ENCODE peak calls at places on chromosomes 6 and 20, in four cellular contexts. One of them, this sample, is unnamed.

GRCh38 chr6:131629656-131630055 is 1.6 kb upstream of the MED23 start:
- DNase-seq in OCI-LY7: no peak
- DNase-seq in GM23338: no peak
- DNase-seq in fibroblast of lung: no peak
- DNase-seq in this sample: no peak

GRCh38 chr20:24959591-24960301 is 10.7 kb downstream of the CST7 start:
- DNase-seq in OCI-LY7: no peak
- DNase-seq in GM23338: no peak
- DNase-seq in fibroblast of lung: no peak
- DNase-seq in this sample: no peak

GRCh38 chr6:48978016-48978415 is 485.0 kb downstream of the MMUT start:
- DNase-seq in OCI-LY7: no peak
- DNase-seq in GM23338: no peak
- DNase-seq in fibroblast of lung: peak
- DNase-seq in this sample: peak

GRCh38 chr6:39889229-39889628 is 45.0 kb downstream of the MOCS1 start:
- DNase-seq in OCI-LY7: no peak
- DNase-seq in GM23338: no peak
- DNase-seq in fibroblast of lung: no peak
- DNase-seq in this sample: no peak

GRCh38 chr20:22684763-22685443 is 100.5 kb upstream of the FOXA2 start:
- DNase-seq in OCI-LY7: no peak
- DNase-seq in GM23338: peak
- DNase-seq in fibroblast of lung: no peak
- DNase-seq in this sample: no peak

GRCh38 chr6:32074996-32075532 is 34.1 kb downstream of the TNXB start:
- DNase-seq in OCI-LY7: no peak
- DNase-seq in GM23338: no peak
- DNase-seq in fibroblast of lung: no peak
- DNase-seq in this sample: peak

GRCh38 chr6:109236140-109237081 is 141.1 kb downstream of the CEP57L1 start:
- DNase-seq in OCI-LY7: peak
- DNase-seq in GM23338: peak
- DNase-seq in fibroblast of lung: no peak
- DNase-seq in this sample: no peak

GRCh38 chr6:117677553-117678131 is 2.4 kb downstream of the NUS1 start:
- DNase-seq in OCI-LY7: no peak
- DNase-seq in GM23338: no peak
- DNase-seq in fibroblast of lung: peak
- DNase-seq in this sample: peak

GRCh38 chr6:10138917-10139316 is 276.0 kb downstream of the TFAP2A start:
- DNase-seq in OCI-LY7: no peak
- DNase-seq in GM23338: no peak
- DNase-seq in fibroblast of lung: no peak
- DNase-seq in this sample: peak

GRCh38 chr20:11379257-11380011 is 538.3 kb upstream of the BTBD3 start:
- DNase-seq in OCI-LY7: no peak
- DNase-seq in GM23338: peak
- DNase-seq in fibroblast of lung: no peak
- DNase-seq in this sample: no peak

GRCh38 chr6:127030111-127030510 is 88.4 kb upstream of the RSPO3 start:
- DNase-seq in OCI-LY7: no peak
- DNase-seq in GM23338: no peak
- DNase-seq in fibroblast of lung: no peak
- DNase-seq in this sample: no peak

GRCh38 chr6:156883497-156884252 is 106.5 kb downstream of the ARID1B start:
- DNase-seq in OCI-LY7: peak
- DNase-seq in GM23338: peak
- DNase-seq in fibroblast of lung: peak
- DNase-seq in this sample: peak

GRCh38 chr6:101539510-101540245 is 146.2 kb downstream of the GRIK2 start:
- DNase-seq in OCI-LY7: no peak
- DNase-seq in GM23338: no peak
- DNase-seq in fibroblast of lung: peak
- DNase-seq in this sample: peak

GRCh38 chr20:61801857-61802442 is 263.7 kb downstream of the TAF4 start:
- DNase-seq in OCI-LY7: no peak
- DNase-seq in GM23338: no peak
- DNase-seq in fibroblast of lung: no peak
- DNase-seq in this sample: no peak

GRCh38 chr20:61803903-61804804 is 261.5 kb downstream of the TAF4 start:
- DNase-seq in OCI-LY7: no peak
- DNase-seq in GM23338: no peak
- DNase-seq in fibroblast of lung: no peak
- DNase-seq in this sample: peak

GRCh38 chr20:61802721-61803311 is 262.9 kb downstream of the TAF4 start:
- DNase-seq in OCI-LY7: no peak
- DNase-seq in GM23338: no peak
- DNase-seq in fibroblast of lung: no peak
- DNase-seq in this sample: no peak

GRCh38 chr20:61804896-61805295 is 260.8 kb downstream of the TAF4 start:
- DNase-seq in OCI-LY7: no peak
- DNase-seq in GM23338: no peak
- DNase-seq in fibroblast of lung: no peak
- DNase-seq in this sample: no peak

GRCh38 chr20:61803416-61803902 is 262.2 kb downstream of the TAF4 start:
- DNase-seq in OCI-LY7: no peak
- DNase-seq in GM23338: no peak
- DNase-seq in fibroblast of lung: peak
- DNase-seq in this sample: no peak
- H2AFZ ChIP-seq in OCI-LY7: no peak
- H2AFZ ChIP-seq in GM23338: no peak
- H2AFZ ChIP-seq in fibroblast of lung: no peak
- H2AFZ ChIP-seq in this sample: peak

GRCh38 chr20:13659288-13659687 is 20.6 kb upstream of the TASP1 start:
- DNase-seq in OCI-LY7: peak
- DNase-seq in GM23338: no peak
- DNase-seq in fibroblast of lung: no peak
- DNase-seq in this sample: no peak
- H2AFZ ChIP-seq in OCI-LY7: no peak
- H2AFZ ChIP-seq in GM23338: peak
- H2AFZ ChIP-seq in fibroblast of lung: no peak
- H2AFZ ChIP-seq in this sample: no peak

DNA sequence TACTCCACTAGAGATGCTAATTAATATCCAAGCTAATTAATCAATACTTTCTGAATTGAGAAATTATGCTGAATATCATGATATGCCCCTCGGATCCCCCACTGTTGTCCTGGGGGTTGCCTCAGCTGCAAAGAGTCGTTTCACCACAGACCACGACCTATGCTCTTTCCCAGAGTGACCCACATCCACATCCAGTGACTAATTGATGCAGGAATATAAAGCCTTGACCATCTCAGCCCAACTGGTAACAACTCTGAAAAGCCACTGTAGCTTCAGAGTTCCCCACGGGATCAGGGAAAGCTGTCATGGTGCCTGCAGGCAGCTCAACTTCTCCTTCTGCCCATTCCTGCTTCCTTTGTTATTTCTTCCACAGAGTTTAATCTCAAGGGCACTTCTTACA is 116.9 kb downstream of the RWDD2A start:
- DNase-seq in OCI-LY7: no peak
- DNase-seq in GM23338: no peak
- DNase-seq in fibroblast of lung: no peak
- DNase-seq in this sample: peak
- H2AFZ ChIP-seq in OCI-LY7: no peak
- H2AFZ ChIP-seq in GM23338: no peak
- H2AFZ ChIP-seq in fibroblast of lung: no peak
- H2AFZ ChIP-seq in this sample: no peak

DNA sequence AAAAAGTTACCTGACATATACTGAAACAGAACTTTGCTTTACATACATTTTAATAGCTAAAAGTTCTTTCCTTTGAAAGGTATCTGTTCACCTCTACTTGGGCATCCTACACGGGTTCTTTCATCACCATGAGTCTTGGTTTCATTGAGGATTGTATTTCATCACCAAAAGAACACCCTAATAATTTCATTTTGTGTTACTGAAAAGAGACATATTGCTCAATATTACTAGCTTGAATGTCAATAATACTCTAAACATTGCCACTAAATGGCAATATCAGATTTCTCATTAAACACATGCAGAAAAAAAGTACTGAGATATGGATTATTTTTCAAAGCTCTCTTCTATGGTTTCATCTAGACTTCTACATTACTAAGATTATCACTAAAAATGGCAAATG is 30.8 kb downstream of the MAN1A1 start:
- DNase-seq in OCI-LY7: no peak
- DNase-seq in GM23338: no peak
- DNase-seq in fibroblast of lung: peak
- DNase-seq in this sample: no peak
- H2AFZ ChIP-seq in OCI-LY7: no peak
- H2AFZ ChIP-seq in GM23338: no peak
- H2AFZ ChIP-seq in fibroblast of lung: no peak
- H2AFZ ChIP-seq in this sample: no peak

DNA sequence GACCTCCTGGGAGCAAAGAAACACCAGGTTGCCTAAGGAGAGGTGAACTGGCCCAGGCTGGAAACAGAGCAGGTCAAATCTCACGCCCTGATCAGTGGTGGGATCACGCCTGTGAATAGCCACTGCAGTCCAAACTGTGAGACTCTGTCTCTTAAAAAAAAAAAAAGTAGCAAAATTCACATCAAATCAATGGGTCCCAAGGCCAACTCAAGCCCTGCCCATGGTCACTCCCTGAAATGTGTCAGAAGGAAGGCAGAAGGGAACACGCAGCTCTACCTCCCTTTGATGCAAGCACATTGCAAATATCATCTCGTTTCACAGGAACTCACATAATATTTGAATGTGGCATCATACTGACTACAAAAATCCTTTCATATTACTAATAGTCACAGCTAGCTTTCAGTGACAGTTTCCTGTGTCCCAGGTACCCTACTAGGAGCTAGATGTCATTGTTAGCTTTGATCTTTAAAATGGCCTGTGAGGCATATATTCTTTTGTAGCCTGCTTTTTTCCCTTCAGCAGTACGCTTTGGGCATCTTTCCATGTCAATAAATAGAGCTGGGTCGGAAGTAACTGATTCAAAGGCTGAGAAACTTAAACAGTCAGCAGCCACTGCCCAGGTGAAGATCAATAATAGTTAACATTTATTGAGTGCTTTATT is 14.4 kb upstream of the TTPAL start:
- DNase-seq in OCI-LY7: no peak
- DNase-seq in GM23338: no peak
- DNase-seq in fibroblast of lung: no peak
- DNase-seq in this sample: no peak
- H2AFZ ChIP-seq in OCI-LY7: no peak
- H2AFZ ChIP-seq in GM23338: no peak
- H2AFZ ChIP-seq in fibroblast of lung: no peak
- H2AFZ ChIP-seq in this sample: no peak

GRCh38 chr6:166619912-166620311 is 7.1 kb downstream of the RPS6KA2 start:
- DNase-seq in OCI-LY7: no peak
- DNase-seq in GM23338: no peak
- DNase-seq in fibroblast of lung: peak
- DNase-seq in this sample: peak
- H2AFZ ChIP-seq in OCI-LY7: no peak
- H2AFZ ChIP-seq in GM23338: no peak
- H2AFZ ChIP-seq in fibroblast of lung: no peak
- H2AFZ ChIP-seq in this sample: no peak

GRCh38 chr20:46751856-46752255 is 42.4 kb downstream of the SLC2A10 start:
- DNase-seq in OCI-LY7: no peak
- DNase-seq in GM23338: peak
- DNase-seq in fibroblast of lung: peak
- DNase-seq in this sample: no peak
- H2AFZ ChIP-seq in OCI-LY7: no peak
- H2AFZ ChIP-seq in GM23338: peak
- H2AFZ ChIP-seq in fibroblast of lung: no peak
- H2AFZ ChIP-seq in this sample: no peak

GRCh38 chr20:52895662-52896061 is 76.5 kb upstream of the TSHZ2 start:
- DNase-seq in OCI-LY7: no peak
- DNase-seq in GM23338: no peak
- DNase-seq in fibroblast of lung: peak
- DNase-seq in this sample: no peak
- H2AFZ ChIP-seq in OCI-LY7: no peak
- H2AFZ ChIP-seq in GM23338: no peak
- H2AFZ ChIP-seq in fibroblast of lung: no peak
- H2AFZ ChIP-seq in this sample: no peak